ENCODE peak calls at places on chromosome 7, in ten cellular contexts. N is astrocyte of the spinal cord, F is left lung, C is dorsolateral prefrontal cortex, Q is fibroblast of pulmonary artery, Z is WERI-Rb-1, S is HepG2, O is prostate gland, I is fibroblast of lung, X is colonic mucosa. M is an unnamed sample.

GRCh38 chr7:41975854-41976253 is 261.2 kb downstream of the GLI3 start:
- DNase-seq in I (peak; percentile 58), C (no peak), Q (peak; percentile 62), Z (no peak), X (no peak), F (no peak), N (no peak), S (no peak), O (no peak), M (no peak)

GRCh38 chr7:33882950-33883349 is 22.4 kb upstream of the BMPER start:
- DNase-seq in F (no peak), S (no peak), X (no peak), I (no peak), N (no peak), C (no peak), Z (no peak), O (no peak), Q (no peak), M (no peak)

GRCh38 chr7:124765401-124766352 is at the start of gene GPR37:
- DNase-seq in F (peak; percentile 68), Z (peak; percentile 82), C (peak; percentile 91), I (peak; percentile 90), S (no peak), X (peak; percentile 74), N (peak; percentile 74), O (peak; percentile 59), Q (peak; percentile 29), M (peak; percentile 76)

GRCh38 chr7:125934965-125935364 is 1005.3 kb upstream of the POT1 start:
- DNase-seq in S (no peak), Z (no peak), O (no peak), X (no peak), F (no peak), I (no peak), C (no peak), Q (no peak), N (no peak), M (no peak)

GRCh38 chr7:7696458-7697119 is 21.8 kb downstream of the RPA3 start:
- DNase-seq in Z (no peak), C (no peak), N (peak; percentile 72), I (peak; percentile 63), X (no peak), O (peak; percentile 35), F (no peak), Q (no peak), S (peak; percentile 43), M (no peak)

GRCh38 chr7:14787551-14787950 is 115.0 kb downstream of the DGKB start:
- DNase-seq in I (no peak), F (no peak), N (no peak), O (no peak), X (no peak), S (no peak), Z (no peak), Q (no peak), C (no peak), M (no peak)

GRCh38 chr7:4820968-4821471 is 40.8 kb downstream of the PAPOLB start:
- DNase-seq in S (no peak), I (no peak), O (no peak), C (no peak), Q (no peak), N (no peak), Z (no peak), X (no peak), F (no peak), M (no peak)

GRCh38 chr7:38318803-38319416 is 45.5 kb upstream of the TARP start:
- DNase-seq in Z (peak; percentile 81), X (no peak), F (no peak), C (no peak), I (peak; percentile 73), N (peak; percentile 78), S (peak; percentile 23), Q (peak; percentile 86), O (peak; percentile 70), M (peak; percentile 32)

GRCh38 chr7:94656925-94657731 is 1.2 kb upstream of the SGCE start:
- DNase-seq in Q (peak; percentile 48), F (no peak), X (peak; percentile 24), O (no peak), C (peak; percentile 54), I (peak; percentile 57), Z (peak; percentile 17), N (peak; percentile 65), S (no peak), M (peak; percentile 16)

DNA sequence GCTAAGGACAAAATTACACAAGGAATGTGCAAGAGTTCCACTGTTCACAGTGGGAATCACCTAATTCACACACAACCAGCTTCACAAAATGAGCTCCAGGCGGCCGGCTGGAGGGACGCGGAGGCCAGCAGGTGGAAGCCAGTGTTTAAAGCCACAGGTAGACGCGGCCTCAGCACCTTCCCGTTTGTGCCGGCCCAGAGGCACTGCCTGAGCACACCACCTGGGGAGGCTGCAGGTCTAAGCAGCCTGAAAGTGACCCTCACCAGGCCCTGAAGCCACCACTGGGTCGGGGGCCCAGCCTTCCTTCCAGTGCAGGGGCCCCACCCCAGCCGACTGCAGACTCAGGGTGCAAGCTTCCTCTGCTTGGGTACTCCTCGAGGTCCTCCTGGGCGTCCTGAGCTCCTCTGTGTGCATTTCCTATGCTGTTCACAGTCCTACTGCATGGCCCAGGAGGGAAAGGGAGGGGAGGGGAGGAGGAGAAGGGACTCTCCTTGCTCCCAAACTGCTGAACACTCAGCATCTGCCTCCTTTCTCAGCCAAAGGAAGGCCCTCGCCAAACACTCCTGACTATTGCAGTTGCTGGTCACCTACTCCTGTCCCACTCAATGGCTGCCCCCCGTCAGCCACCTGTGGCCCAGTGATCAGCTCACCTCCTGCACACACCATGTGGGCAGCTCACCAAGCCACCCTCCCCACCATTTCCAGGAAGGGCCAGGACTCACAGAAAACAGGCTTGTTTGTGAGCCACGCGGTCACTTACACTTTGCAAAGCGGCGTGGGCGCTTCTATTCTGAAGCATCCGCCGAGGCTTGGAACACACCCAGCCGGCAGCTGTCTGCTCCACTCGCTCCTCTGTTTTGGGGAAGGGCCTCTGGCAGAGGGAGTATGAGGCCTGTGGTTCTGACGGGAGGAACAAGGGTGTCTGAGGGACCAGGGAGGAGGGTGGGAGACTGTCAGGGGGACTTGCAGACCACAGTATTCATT is 61.0 kb upstream of the FAM20C start:
- DNase-seq in I (peak; percentile 32), C (peak; percentile 83), Z (no peak), O (no peak), N (no peak), S (no peak), F (peak; percentile 51), X (no peak), Q (peak; percentile 40), M (no peak)
- TF ChIP-seq CTCF in I (no peak), C (no peak), Z (no peak), O (no peak), N (no peak), S (no peak), F (no peak), X (no peak), Q (no peak), M (no peak)

GRCh38 chr7:98284335-98285036 is 3.0 kb downstream of the BRI3 start:
- DNase-seq in O (peak; percentile 77), F (peak; percentile 92), Q (peak; percentile 69), C (no peak), N (peak; percentile 42), X (peak; percentile 92), Z (no peak), I (peak; percentile 39), S (peak; percentile 51), M (no peak)
- TF ChIP-seq CTCF in O (no peak), F (no peak), Q (no peak), C (no peak), N (no peak), X (no peak), Z (no peak), I (no peak), S (no peak), M (no peak)

GRCh38 chr7:111806232-111806631 is 243.9 kb upstream of the IMMP2L start:
- DNase-seq in O (no peak), Z (no peak), I (no peak), S (no peak), N (no peak), F (no peak), X (no peak), C (no peak), Q (no peak), M (no peak)
- TF ChIP-seq CTCF in O (no peak), Z (no peak), I (no peak), S (no peak), N (no peak), F (no peak), X (no peak), C (no peak), Q (no peak), M (no peak)

DNA sequence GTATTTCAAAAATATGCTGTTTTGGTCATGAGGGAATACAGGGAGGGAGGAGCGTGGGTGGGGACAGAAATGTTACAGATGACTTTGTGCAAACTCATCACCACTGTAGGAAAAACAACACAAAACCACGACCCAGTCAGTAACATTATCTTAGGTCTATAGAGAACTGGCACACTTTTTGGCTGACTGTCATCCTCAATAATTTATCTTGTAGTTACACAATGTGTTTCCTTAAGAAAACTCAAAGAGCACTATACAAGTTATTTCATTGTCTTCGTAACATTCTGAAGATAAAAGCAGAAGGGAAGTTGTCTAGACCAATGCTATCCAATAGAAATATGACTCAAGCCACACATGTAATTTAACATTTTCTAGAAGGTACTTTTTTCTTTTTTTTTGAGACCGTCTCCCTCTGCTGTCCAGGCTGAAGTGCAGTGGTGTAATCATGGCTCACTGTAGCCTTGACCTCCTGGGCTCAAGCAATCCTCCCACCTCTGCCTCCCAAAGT is 16.9 kb upstream of the CDK14 start:
- DNase-seq in C (no peak), Z (no peak), S (no peak), F (no peak), N (peak; percentile 93), Q (peak; percentile 97), O (peak; percentile 67), I (peak; percentile 75), X (no peak), M (no peak)
- TF ChIP-seq CTCF in C (no peak), Z (no peak), S (no peak), F (no peak), N (peak; percentile 12), Q (peak; percentile 29), O (no peak), I (peak; percentile 14), X (no peak), M (no peak)

DNA sequence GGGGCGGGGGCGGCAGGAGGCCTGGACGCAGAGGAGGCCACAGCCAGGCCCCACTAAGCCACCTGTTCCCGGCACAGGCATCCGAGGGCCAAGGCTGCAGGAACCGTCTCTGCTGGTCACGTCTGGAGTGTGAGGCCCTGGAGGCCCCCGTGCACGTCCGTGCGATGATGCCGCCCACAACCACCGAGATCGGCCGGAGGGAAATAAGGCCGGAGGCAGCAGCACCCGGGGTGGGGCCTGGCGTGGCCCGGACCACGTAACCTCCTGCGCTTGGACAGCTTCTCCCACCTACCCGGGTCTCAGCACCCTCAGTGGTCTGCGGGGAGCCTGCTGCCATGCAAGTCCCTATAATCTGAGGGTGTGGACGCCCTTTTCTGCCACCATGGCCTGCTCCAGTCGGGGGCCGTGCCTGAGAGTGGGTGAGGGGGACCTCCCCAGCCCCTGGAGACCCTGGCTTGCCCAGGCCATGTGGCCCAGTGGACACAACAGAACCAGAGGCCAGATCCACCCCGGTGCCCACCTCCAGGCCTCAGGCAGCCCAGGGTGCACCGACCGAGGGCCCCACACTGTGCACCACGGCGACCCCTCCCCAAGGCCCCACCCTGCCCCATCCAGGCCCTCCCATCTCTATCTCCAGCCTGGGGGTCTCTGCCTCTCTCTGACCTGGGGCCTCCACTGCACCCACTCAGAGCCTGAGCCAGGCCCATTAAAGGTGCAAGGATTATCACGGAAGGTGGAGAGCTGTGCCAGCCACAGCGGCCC is 83.1 kb downstream of the PDGFA start:
- DNase-seq in C (no peak), X (no peak), I (no peak), S (no peak), O (no peak), Z (no peak), F (no peak), Q (no peak), N (no peak), M (no peak)
- TF ChIP-seq CTCF in C (no peak), X (no peak), I (no peak), S (no peak), O (no peak), Z (no peak), F (no peak), Q (no peak), N (no peak), M (no peak)

M was measured in nephron progenitor cell.